ENCODE peak calls at places on chromosomes 6 and 20, in eight cellular contexts. One of them, this sample, is unnamed.

GRCh38 chr6:163804991-163805390 is 390.5 kb downstream of the QKI start:
- DNase-seq in AG09309: no peak
- DNase-seq in transverse colon: no peak
- DNase-seq in CD8-positive, alpha-beta T cell: no peak
- DNase-seq in brain microvascular endothelial cell: no peak
- DNase-seq in Panc1: no peak
- DNase-seq in GM23338: no peak
- DNase-seq in spleen: no peak
- DNase-seq in this sample: no peak

GRCh38 chr6:169986848-169987498 is 235.6 kb downstream of the ERMARD start:
- DNase-seq in AG09309: no peak
- DNase-seq in transverse colon: no peak
- DNase-seq in CD8-positive, alpha-beta T cell: no peak
- DNase-seq in brain microvascular endothelial cell: no peak
- DNase-seq in Panc1: no peak
- DNase-seq in GM23338: no peak
- DNase-seq in spleen: peak
- DNase-seq in this sample: no peak

GRCh38 chr6:110341671-110342304 is 16.4 kb downstream of the METTL24 start:
- DNase-seq in AG09309: no peak
- DNase-seq in transverse colon: no peak
- DNase-seq in CD8-positive, alpha-beta T cell: no peak
- DNase-seq in brain microvascular endothelial cell: peak
- DNase-seq in Panc1: no peak
- DNase-seq in GM23338: peak
- DNase-seq in spleen: no peak
- DNase-seq in this sample: no peak

GRCh38 chr6:50791900-50792508 is 26.7 kb upstream of the TFAP2B start:
- DNase-seq in AG09309: peak
- DNase-seq in transverse colon: no peak
- DNase-seq in CD8-positive, alpha-beta T cell: no peak
- DNase-seq in brain microvascular endothelial cell: peak
- DNase-seq in Panc1: peak
- DNase-seq in GM23338: peak
- DNase-seq in spleen: no peak
- DNase-seq in this sample: peak

GRCh38 chr20:38840053-38840893 is 34.8 kb downstream of the PPP1R16B start:
- DNase-seq in AG09309: no peak
- DNase-seq in transverse colon: no peak
- DNase-seq in CD8-positive, alpha-beta T cell: peak
- DNase-seq in brain microvascular endothelial cell: no peak
- DNase-seq in Panc1: no peak
- DNase-seq in GM23338: no peak
- DNase-seq in spleen: no peak
- DNase-seq in this sample: no peak

GRCh38 chr6:36769676-36770499 is 69.4 kb downstream of the CPNE5 start:
- DNase-seq in AG09309: no peak
- DNase-seq in transverse colon: no peak
- DNase-seq in CD8-positive, alpha-beta T cell: no peak
- DNase-seq in brain microvascular endothelial cell: no peak
- DNase-seq in Panc1: no peak
- DNase-seq in GM23338: no peak
- DNase-seq in spleen: peak
- DNase-seq in this sample: peak

GRCh38 chr6:164532546-164533362 is 776.7 kb downstream of the C6orf118 start:
- DNase-seq in AG09309: no peak
- DNase-seq in transverse colon: no peak
- DNase-seq in CD8-positive, alpha-beta T cell: no peak
- DNase-seq in brain microvascular endothelial cell: no peak
- DNase-seq in Panc1: no peak
- DNase-seq in GM23338: peak
- DNase-seq in spleen: no peak
- DNase-seq in this sample: no peak

GRCh38 chr6:21985904-21986303 is 310.9 kb downstream of the PRL start:
- DNase-seq in AG09309: no peak
- DNase-seq in transverse colon: no peak
- DNase-seq in CD8-positive, alpha-beta T cell: no peak
- DNase-seq in brain microvascular endothelial cell: no peak
- DNase-seq in Panc1: no peak
- DNase-seq in GM23338: no peak
- DNase-seq in spleen: no peak
- DNase-seq in this sample: no peak

GRCh38 chr6:144931172-144932035 is 646.3 kb downstream of the UTRN start:
- DNase-seq in AG09309: no peak
- DNase-seq in transverse colon: peak
- DNase-seq in CD8-positive, alpha-beta T cell: no peak
- DNase-seq in brain microvascular endothelial cell: peak
- DNase-seq in Panc1: peak
- DNase-seq in GM23338: peak
- DNase-seq in spleen: no peak
- DNase-seq in this sample: peak

GRCh38 chr6:164121527-164121926 is 707.0 kb downstream of the QKI start:
- DNase-seq in AG09309: no peak
- DNase-seq in transverse colon: no peak
- DNase-seq in CD8-positive, alpha-beta T cell: no peak
- DNase-seq in brain microvascular endothelial cell: no peak
- DNase-seq in Panc1: no peak
- DNase-seq in GM23338: no peak
- DNase-seq in spleen: no peak
- DNase-seq in this sample: no peak

GRCh38 chr6:121510568-121511177 is 75.2 kb downstream of the GJA1 start:
- DNase-seq in AG09309: no peak
- DNase-seq in transverse colon: no peak
- DNase-seq in CD8-positive, alpha-beta T cell: no peak
- DNase-seq in brain microvascular endothelial cell: no peak
- DNase-seq in Panc1: peak
- DNase-seq in GM23338: no peak
- DNase-seq in spleen: no peak
- DNase-seq in this sample: no peak

DNA sequence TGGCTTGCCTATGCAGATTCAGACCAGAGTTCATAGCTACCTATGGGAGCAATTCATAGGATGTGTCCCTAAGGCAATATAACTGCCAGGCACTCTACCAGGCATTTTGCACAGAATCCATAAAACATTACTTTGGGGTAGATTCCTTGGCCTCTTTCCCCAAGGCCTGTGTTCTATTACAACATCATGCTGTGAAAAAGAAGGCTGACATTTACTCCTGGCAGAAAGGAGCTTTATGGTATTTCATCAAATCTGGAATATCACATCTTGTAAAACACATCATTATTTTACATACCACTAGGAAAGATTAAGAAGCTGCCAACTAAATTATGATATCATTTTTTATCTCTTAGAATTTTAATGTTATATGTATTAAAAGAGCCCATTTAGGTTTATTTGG is 287.0 kb upstream of the MARCKS start:
- DNase-seq in AG09309: peak
- DNase-seq in transverse colon: no peak
- DNase-seq in CD8-positive, alpha-beta T cell: no peak
- DNase-seq in brain microvascular endothelial cell: no peak
- DNase-seq in Panc1: no peak
- DNase-seq in GM23338: no peak
- DNase-seq in spleen: no peak
- DNase-seq in this sample: peak
- TF ChIP-seq CTCF in AG09309: no peak
- TF ChIP-seq CTCF in transverse colon: no peak
- TF ChIP-seq CTCF in CD8-positive, alpha-beta T cell: no peak
- TF ChIP-seq CTCF in brain microvascular endothelial cell: no peak
- TF ChIP-seq CTCF in Panc1: no peak
- TF ChIP-seq CTCF in GM23338: no peak
- TF ChIP-seq CTCF in spleen: no peak
- TF ChIP-seq CTCF in this sample: no peak

DNA sequence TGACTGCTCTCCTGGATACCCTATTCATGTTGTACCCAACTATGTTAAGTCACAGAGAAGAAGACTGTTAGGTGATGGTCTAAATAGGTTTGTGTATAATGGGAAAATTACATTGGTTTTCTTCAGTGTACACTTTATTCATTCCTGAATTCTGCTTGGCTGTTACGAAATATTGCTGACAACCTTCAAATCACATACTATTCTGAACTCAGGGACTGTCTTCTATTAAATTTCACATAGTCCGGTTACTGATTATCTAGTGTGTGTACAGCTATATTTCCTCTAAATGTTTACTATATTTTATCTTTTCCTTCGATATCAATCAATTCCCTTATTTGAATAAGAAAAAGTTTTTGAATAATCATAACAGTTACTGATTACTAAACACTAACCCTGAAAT is 1090.3 kb upstream of the CITED2 start:
- DNase-seq in AG09309: no peak
- DNase-seq in transverse colon: no peak
- DNase-seq in CD8-positive, alpha-beta T cell: no peak
- DNase-seq in brain microvascular endothelial cell: no peak
- DNase-seq in Panc1: no peak
- DNase-seq in GM23338: no peak
- DNase-seq in spleen: no peak
- DNase-seq in this sample: no peak
- H3K4me3 ChIP-seq in AG09309: no peak
- H3K4me3 ChIP-seq in transverse colon: no peak
- H3K4me3 ChIP-seq in CD8-positive, alpha-beta T cell: no peak
- H3K4me3 ChIP-seq in brain microvascular endothelial cell: no peak
- H3K4me3 ChIP-seq in Panc1: no peak
- H3K4me3 ChIP-seq in GM23338: no peak
- H3K4me3 ChIP-seq in spleen: no peak
- H3K4me3 ChIP-seq in this sample: no peak

GRCh38 chr6:33672808-33673207 is 38.7 kb downstream of the UQCC2 start:
- DNase-seq in AG09309: peak
- DNase-seq in transverse colon: no peak
- DNase-seq in CD8-positive, alpha-beta T cell: no peak
- DNase-seq in brain microvascular endothelial cell: peak
- DNase-seq in Panc1: peak
- DNase-seq in GM23338: peak
- DNase-seq in spleen: no peak
- DNase-seq in this sample: peak
- TF ChIP-seq CTCF in AG09309: peak
- TF ChIP-seq CTCF in transverse colon: no peak
- TF ChIP-seq CTCF in CD8-positive, alpha-beta T cell: no peak
- TF ChIP-seq CTCF in brain microvascular endothelial cell: peak
- TF ChIP-seq CTCF in Panc1: no peak
- TF ChIP-seq CTCF in GM23338: peak
- TF ChIP-seq CTCF in spleen: peak
- TF ChIP-seq CTCF in this sample: peak

GRCh38 chr6:166670013-166670412 is 43.0 kb upstream of the RPS6KA2 start:
- DNase-seq in AG09309: no peak
- DNase-seq in transverse colon: no peak
- DNase-seq in CD8-positive, alpha-beta T cell: no peak
- DNase-seq in brain microvascular endothelial cell: no peak
- DNase-seq in Panc1: no peak
- DNase-seq in GM23338: no peak
- DNase-seq in spleen: no peak
- DNase-seq in this sample: no peak
- H3K4me3 ChIP-seq in AG09309: no peak
- H3K4me3 ChIP-seq in transverse colon: no peak
- H3K4me3 ChIP-seq in CD8-positive, alpha-beta T cell: no peak
- H3K4me3 ChIP-seq in brain microvascular endothelial cell: no peak
- H3K4me3 ChIP-seq in Panc1: no peak
- H3K4me3 ChIP-seq in GM23338: no peak
- H3K4me3 ChIP-seq in spleen: no peak
- H3K4me3 ChIP-seq in this sample: no peak